ENCODE peak calls at places on chromosome 3, in nine cellular contexts. R is transverse colon, P is breast epithelium, D is ovary, M is stomach, C is spleen, S is esophagus muscularis mucosa, X is Peyer's patch, O is tibial nerve. U is an unnamed sample.

GRCh38 chr3:150763841-150764483 is 993 bp upstream of the SIAH2 start:
- DNase-seq in R (peak), P (peak), D (peak), M (peak), C (peak), S (peak), X (peak), O (peak), U (peak)

GRCh38 chr3:51379301-51379700 is 5.8 kb upstream of the MANF start:
- DNase-seq in R (no peak), P (no peak), D (peak), M (no peak), C (peak), S (no peak), X (no peak), O (no peak), U (no peak)

GRCh38 chr3:132222868-132223538 is 94.2 kb upstream of the ACP3 start:
- DNase-seq in R (no peak), P (no peak), D (peak), M (no peak), C (no peak), S (peak), X (no peak), O (no peak), U (no peak)

GRCh38 chr3:196502775-196503181 is 790 bp downstream of the RNF168 start:
- DNase-seq in R (peak), P (peak), D (peak), M (peak), C (peak), S (no peak), X (peak), O (peak), U (peak)

GRCh38 chr3:126014252-126014651 is 45.3 kb downstream of the ROPN1B start:
- DNase-seq in R (no peak), P (no peak), D (no peak), M (no peak), C (no peak), S (no peak), X (no peak), O (no peak), U (no peak)

GRCh38 chr3:142964150-142964498 is 650 bp upstream of the PAQR9 start:
- DNase-seq in R (no peak), P (no peak), D (no peak), M (no peak), C (no peak), S (no peak), X (no peak), O (no peak), U (no peak)

GRCh38 chr3:129014793-129015345 is 13.8 kb downstream of the EFCC1 start:
- DNase-seq in R (no peak), P (no peak), D (no peak), M (no peak), C (peak), S (no peak), X (no peak), O (no peak), U (no peak)

GRCh38 chr3:23734481-23734880 is 71.3 kb upstream of the UBE2E1 start:
- DNase-seq in R (no peak), P (no peak), D (no peak), M (no peak), C (no peak), S (no peak), X (no peak), O (no peak), U (no peak)

GRCh38 chr3:155548194-155548593 is 196.7 kb downstream of the PLCH1 start:
- DNase-seq in R (no peak), P (no peak), D (no peak), M (no peak), C (no peak), S (no peak), X (no peak), O (no peak), U (no peak)

GRCh38 chr3:14525685-14526631 is 14.2 kb downstream of the GRIP2 start:
- DNase-seq in R (no peak), P (no peak), D (peak), M (peak), C (no peak), S (no peak), X (peak), O (no peak), U (no peak)

GRCh38 chr3:27607370-27607769 is 114.8 kb downstream of the EOMES start:
- DNase-seq in R (no peak), P (no peak), D (no peak), M (no peak), C (no peak), S (no peak), X (no peak), O (no peak), U (no peak)

GRCh38 chr3:47193871-47194859 is 30.3 kb upstream of the SETD2 start:
- DNase-seq in R (no peak), P (no peak), D (no peak), M (no peak), C (no peak), S (no peak), X (no peak), O (no peak), U (no peak)

GRCh38 chr3:43176666-43177065 is 70.8 kb upstream of the POMGNT2 start:
- DNase-seq in R (no peak), P (no peak), D (no peak), M (no peak), C (no peak), S (no peak), X (no peak), O (no peak), U (no peak)

GRCh38 chr3:94294806-94295205 is 231.9 kb downstream of the NSUN3 start:
- DNase-seq in R (no peak), P (no peak), D (no peak), M (no peak), C (no peak), S (no peak), X (no peak), O (no peak), U (no peak)

GRCh38 chr3:132265008-132265407 is 52.2 kb upstream of the ACP3 start:
- DNase-seq in R (no peak), P (no peak), D (no peak), M (no peak), C (no peak), S (no peak), X (no peak), O (no peak), U (no peak)

GRCh38 chr3:87026246-87026645 is 35.3 kb upstream of the VGLL3 start:
- DNase-seq in R (no peak), P (no peak), D (no peak), M (no peak), C (no peak), S (no peak), X (no peak), O (no peak), U (no peak)

DNA sequence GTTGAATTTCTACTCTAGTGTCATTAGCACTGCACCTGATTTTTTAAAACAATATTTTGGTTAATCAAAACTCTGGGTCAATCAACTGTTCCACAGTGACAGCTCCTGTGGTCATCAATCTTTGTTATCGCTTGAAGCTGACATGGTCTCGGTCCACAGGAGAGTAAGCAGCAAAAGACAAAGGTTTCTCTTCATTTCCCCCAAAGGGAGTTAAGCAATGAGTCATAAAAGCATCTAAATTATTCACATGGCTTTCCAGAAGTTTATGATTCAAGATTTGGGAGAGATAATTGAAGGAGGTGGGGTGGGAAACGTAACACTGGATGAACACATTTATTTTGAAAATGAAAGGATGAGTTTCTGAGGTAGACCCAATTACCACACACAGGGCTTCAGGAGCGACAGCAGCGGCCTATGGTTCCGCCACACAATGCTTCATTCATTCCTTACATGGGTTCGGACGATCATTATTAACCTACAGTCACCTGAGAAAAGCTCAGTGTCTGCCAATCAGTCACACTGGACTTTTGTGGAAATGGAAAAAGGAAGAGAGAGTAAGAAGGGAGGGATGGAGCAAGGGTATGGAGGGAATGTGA is 505.1 kb downstream of the FHIT start:
- DNase-seq in R (no peak), P (no peak), D (no peak), M (no peak), C (no peak), S (no peak), X (no peak), O (no peak), U (no peak)
- H3K4me3 ChIP-seq in R (no peak), P (no peak), D (no peak), M (no peak), C (no peak), S (no peak), X (no peak), O (no peak), U (no peak)

DNA sequence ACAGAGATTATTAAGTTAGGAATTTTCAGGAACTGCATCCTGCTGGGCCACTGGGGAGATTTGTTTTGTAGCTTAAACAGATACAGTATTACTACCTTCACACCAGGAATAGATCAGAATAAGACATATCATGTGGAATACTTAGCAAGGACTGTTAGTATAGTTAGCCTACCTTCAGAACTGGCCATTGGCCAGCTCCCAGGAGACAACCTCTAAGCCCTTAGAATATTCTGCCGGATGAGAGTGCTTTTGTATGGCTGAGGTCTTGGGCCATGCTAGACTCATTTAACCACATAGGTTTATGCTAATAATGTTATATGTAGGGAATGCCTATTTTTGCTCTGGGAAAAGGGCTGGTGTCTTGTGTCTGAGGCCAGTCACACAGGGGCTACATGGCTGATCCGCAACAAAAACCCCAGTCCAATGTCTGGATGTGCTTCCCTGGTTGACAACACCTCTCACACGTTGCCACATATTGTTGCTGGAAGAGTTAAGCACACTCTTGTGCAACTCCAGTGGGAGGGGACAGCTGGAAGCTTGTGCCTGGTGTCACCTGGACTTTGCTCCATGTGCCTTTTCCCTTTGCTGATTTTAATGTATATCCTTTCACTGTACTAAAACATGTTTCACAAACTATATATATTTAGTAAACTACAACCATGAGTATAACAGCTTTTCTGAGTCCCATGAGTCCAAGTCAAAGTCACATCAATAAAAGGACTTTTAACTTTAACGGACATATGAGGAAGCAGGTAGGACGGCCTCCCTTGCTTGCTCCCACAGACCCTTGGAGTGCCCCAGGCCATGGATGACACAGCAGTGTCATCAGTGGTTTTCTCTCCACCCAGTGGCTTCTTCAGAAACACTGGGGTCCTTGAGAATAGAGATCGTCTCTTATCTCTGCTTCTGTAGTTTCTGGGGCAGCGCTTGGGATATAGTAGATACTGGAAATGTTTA is 118.0 kb upstream of the C3orf80 start:
- DNase-seq in R (peak), P (no peak), D (no peak), M (peak), C (no peak), S (no peak), X (no peak), O (no peak), U (peak)
- TF ChIP-seq POLR2A in R (no peak), P (no peak), D (no peak), M (no peak), C (no peak), S (no peak), X (no peak), O (no peak), U (no peak)

GRCh38 chr3:100043271-100043670 is 71.0 kb downstream of the FILIP1L start:
- DNase-seq in R (no peak), P (no peak), D (no peak), M (no peak), C (no peak), S (no peak), X (no peak), O (no peak), U (no peak)
- H3K4me3 ChIP-seq in R (no peak), P (no peak), D (no peak), M (no peak), C (no peak), S (no peak), X (no peak), O (no peak), U (no peak)

GRCh38 chr3:158808697-158809096 is 6.8 kb downstream of the MFSD1 start:
- DNase-seq in R (no peak), P (no peak), D (no peak), M (no peak), C (no peak), S (no peak), X (no peak), O (no peak), U (peak)
- TF ChIP-seq POLR2A in R (no peak), P (no peak), D (no peak), M (no peak), C (no peak), S (no peak), X (no peak), O (no peak), U (no peak)

DNA sequence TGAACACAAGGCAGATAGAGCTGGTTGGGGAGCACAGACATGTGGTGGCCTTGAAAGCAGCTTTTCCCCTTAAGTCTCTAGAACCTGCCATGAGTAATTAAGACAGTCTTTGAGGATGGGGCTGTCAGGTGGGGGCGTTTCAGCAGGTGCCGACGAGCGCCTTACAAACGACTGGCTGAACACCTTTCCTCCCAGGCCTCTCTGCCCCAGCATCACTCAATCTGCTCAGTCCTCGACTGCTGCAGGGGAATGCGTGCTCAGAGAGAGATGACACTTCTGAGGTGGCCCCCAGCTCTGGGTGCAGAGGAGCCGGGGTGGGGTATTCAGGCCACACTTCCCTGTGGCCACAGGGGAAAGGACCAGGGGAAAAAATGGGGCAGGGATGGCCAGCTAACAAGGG is 8.1 kb upstream of the NCKIPSD start:
- DNase-seq in R (no peak), P (no peak), D (peak), M (no peak), C (peak), S (no peak), X (no peak), O (no peak), U (no peak)
- H3K4me3 ChIP-seq in R (peak), P (peak), D (peak), M (peak), C (no peak), S (peak), X (no peak), O (peak), U (no peak)

GRCh38 chr3:138351151-138351550 is 2.8 kb downstream of the MRAS start:
- DNase-seq in R (no peak), P (no peak), D (no peak), M (no peak), C (no peak), S (no peak), X (no peak), O (no peak), U (no peak)

GRCh38 chr3:138348950-138349739 is 766 bp downstream of the MRAS start:
- DNase-seq in R (no peak), P (no peak), D (peak), M (no peak), C (no peak), S (no peak), X (no peak), O (no peak), U (peak)

GRCh38 chr3:138347084-138347483 is 1.3 kb upstream of the MRAS start:
- DNase-seq in R (no peak), P (no peak), D (no peak), M (no peak), C (no peak), S (no peak), X (no peak), O (no peak), U (no peak)

GRCh38 chr3:138349926-138350665 is 1.7 kb downstream of the MRAS start:
- DNase-seq in R (no peak), P (no peak), D (peak), M (no peak), C (no peak), S (no peak), X (no peak), O (no peak), U (peak)

GRCh38 chr3:138348107-138348949 is at the start of gene MRAS:
- DNase-seq in R (peak), P (peak), D (peak), M (peak), C (peak), S (no peak), X (peak), O (peak), U (peak)
- TF ChIP-seq POLR2A in R (no peak), P (no peak), D (no peak), M (no peak), C (no peak), S (peak), X (no peak), O (peak), U (peak)

GRCh38 chr3:25429441-25429907 is 1.4 kb downstream of the RARB start:
- DNase-seq in R (no peak), P (no peak), D (no peak), M (peak), C (no peak), S (no peak), X (no peak), O (no peak), U (no peak)
- H3K4me3 ChIP-seq in R (peak), P (peak), D (peak), M (peak), C (peak), S (peak), X (no peak), O (peak), U (no peak)

DNA sequence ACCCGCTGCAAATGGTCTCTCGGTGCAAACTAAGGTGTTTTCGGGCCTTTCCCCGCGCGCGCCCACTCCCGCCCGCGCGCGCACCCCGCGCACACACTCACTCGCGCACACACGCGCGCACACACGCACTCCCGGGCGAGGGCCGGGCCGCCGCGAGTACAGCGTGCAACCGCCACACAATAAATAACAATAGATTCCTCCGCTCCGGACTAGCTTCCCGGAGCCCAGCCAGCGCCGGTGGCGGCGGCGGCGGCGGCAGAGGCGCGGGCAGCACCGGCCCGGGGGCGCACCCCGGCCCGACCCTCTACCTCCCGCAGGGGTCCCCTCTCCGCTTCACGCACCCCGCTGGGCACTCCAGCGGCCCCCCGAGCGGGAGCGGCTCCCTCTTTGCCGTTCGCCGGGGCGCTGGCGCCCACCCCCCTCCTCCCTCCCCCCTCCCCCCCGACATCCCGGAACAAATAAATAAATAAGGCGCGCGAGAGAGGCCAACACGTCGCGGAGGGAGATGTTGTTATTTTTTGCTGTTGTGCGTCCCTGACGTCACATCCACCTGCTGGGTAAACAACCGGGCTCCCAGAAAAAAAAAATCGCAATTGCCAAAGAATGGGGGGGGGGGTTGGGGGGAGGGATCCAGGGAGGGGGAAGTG is at the start of gene FOXP1:
- DNase-seq in R (peak), P (peak), D (peak), M (peak), C (peak), S (peak), X (peak), O (peak), U (peak)
- TF ChIP-seq POLR2A in R (peak), P (peak), D (peak), M (no peak), C (no peak), S (peak), X (peak), O (peak), U (peak)

GRCh38 chr3:188877381-188877780 is 294.4 kb upstream of the TPRG1 start:
- DNase-seq in R (no peak), P (no peak), D (no peak), M (no peak), C (no peak), S (no peak), X (no peak), O (no peak), U (no peak)
- H3K4me3 ChIP-seq in R (no peak), P (no peak), D (no peak), M (no peak), C (no peak), S (no peak), X (no peak), O (no peak), U (no peak)